ENCODE peak calls at places on chromosomes 13 and 19, in five cellular contexts. L is psoas muscle; Z is esophagus muscularis mucosa; D is H1; O is CD4-positive, CD25-positive, alpha-beta regulatory T cell. J is an unnamed sample. For H3K9me3 and H3K4me1, the result is how much of the 10 kb centered on the place peaks cover.

GRCh38 chr13:99979453-99980200 is 2.0 kb upstream of the ZIC2 start:
- DNase-seq in Z (no peak), O (no peak), D (no peak), L (no peak), J (no peak)

GRCh38 chr13:112874751-112875300 is 94.2 kb upstream of the MCF2L start:
- DNase-seq in D (no peak), Z (no peak), L (no peak), O (no peak), J (no peak)

GRCh38 chr19:10096615-10096963 is 5.9 kb downstream of the ANGPTL6 start:
- DNase-seq in L (peak), O (no peak), D (no peak), Z (no peak), J (no peak)

GRCh38 chr13:21069561-21070004 is 8.2 kb upstream of the LATS2 start:
- DNase-seq in O (no peak), L (no peak), D (no peak), Z (peak), J (peak)

GRCh38 chr13:81395368-81395767 is 1054.4 kb upstream of the SPRY2 start:
- DNase-seq in D (no peak), O (no peak), L (no peak), Z (no peak), J (peak)

GRCh38 chr13:35191883-35192282 is 249.8 kb downstream of the NBEA start:
- DNase-seq in O (no peak), D (no peak), L (no peak), Z (no peak), J (no peak)

GRCh38 chr19:54102421-54103169 is at the start of gene NDUFA3:
- DNase-seq in L (peak), Z (peak), O (peak), D (peak), J (peak)

GRCh38 chr13:30645629-30646028 is 27.9 kb downstream of the USPL1 start:
- DNase-seq in D (no peak), O (no peak), Z (no peak), L (no peak), J (no peak)

GRCh38 chr13:48678316-48678715 is 24.6 kb downstream of the CYSLTR2 start:
- DNase-seq in O (no peak), D (no peak), Z (no peak), L (no peak), J (no peak)

GRCh38 chr13:27919299-27919933 is 384 bp upstream of the PDX1 start:
- DNase-seq in L (no peak), D (no peak), O (no peak), Z (no peak), J (no peak)

GRCh38 chr13:60431108-60431700 is 34.2 kb downstream of the TDRD3 start:
- DNase-seq in O (no peak), D (no peak), Z (no peak), L (no peak), J (peak)

GRCh38 chr13:103762523-103762922 is 696.3 kb upstream of the SLC10A2 start:
- DNase-seq in D (no peak), L (no peak), O (no peak), Z (no peak), J (no peak)

GRCh38 chr19:12833747-12834417 is 497 bp downstream of the RTBDN start:
- DNase-seq in Z (no peak), O (peak), L (no peak), D (no peak), J (peak)

GRCh38 chr13:23378009-23378632 is 55.4 kb downstream of the SACS start:
- DNase-seq in O (no peak), Z (no peak), D (no peak), L (no peak), J (peak)

GRCh38 chr13:23987331-23987730 is 90.0 kb upstream of the C1QTNF9B start:
- DNase-seq in Z (no peak), L (no peak), D (no peak), O (no peak), J (no peak)

GRCh38 chr13:91647361-91647970 is 249.0 kb downstream of the GPC5 start:
- DNase-seq in L (no peak), Z (no peak), D (peak), O (no peak), J (peak)

GRCh38 chr19:6593651-6594416 is 2.9 kb upstream of the CD70 start:
- DNase-seq in L (no peak), Z (no peak), D (no peak), O (no peak), J (no peak)

GRCh38 chr19:12156254-12157058 is at the start of gene ZNF625:
- DNase-seq in D (peak), O (no peak), L (peak), Z (peak), J (peak)

GRCh38 chr19:9321338-9321737 is 2.6 kb upstream of the ZNF559 start:
- DNase-seq in D (no peak), L (no peak), Z (no peak), O (no peak), J (no peak)

GRCh38 chr19:28574212-28574611 is 638.7 kb downstream of the UQCRFS1 start:
- DNase-seq in O (no peak), L (no peak), Z (no peak), D (no peak), J (no peak)

GRCh38 chr13:36819811-36820140 is 754 bp downstream of the RFXAP start:
- DNase-seq in L (no peak), D (no peak), O (peak), Z (no peak), J (peak)

GRCh38 chr13:105918842-105919741 is 616.4 kb downstream of the EFNB2 start:
- DNase-seq in D (no peak), O (no peak), Z (no peak), L (no peak), J (peak)

GRCh38 chr19:33740811-33741396 is 55.8 kb upstream of the KCTD15 start:
- DNase-seq in L (no peak), Z (no peak), D (peak), O (no peak), J (peak)

GRCh38 chr19:10848208-10848843 is at the start of gene C19orf38:
- DNase-seq in L (no peak), Z (no peak), O (no peak), D (no peak), J (no peak)

GRCh38 chr19:3028305-3029069 is 593 bp downstream of the TLE2 start:
- DNase-seq in Z (no peak), D (no peak), L (peak), O (no peak), J (peak)

GRCh38 chr19:55385236-55385748 is 440 bp upstream of the RPL28 start:
- DNase-seq in O (peak), Z (peak), L (peak), D (peak), J (peak)

GRCh38 chr13:77026255-77026782 is 640 bp downstream of the FBXL3 start:
- DNase-seq in Z (peak), O (peak), D (no peak), L (peak), J (peak)

GRCh38 chr13:102555914-102556553 is 40.8 kb upstream of the TPP2 start:
- DNase-seq in D (no peak), L (no peak), O (no peak), Z (no peak), J (peak)

GRCh38 chr19:57570707-57571106 is 8.0 kb downstream of the ZNF416 start:
- DNase-seq in D (no peak), Z (no peak), L (no peak), O (no peak), J (no peak)

GRCh38 chr19:57566396-57567256 is 7.0 kb upstream of the ZNF550 start:
- DNase-seq in D (no peak), O (no peak), L (no peak), Z (no peak), J (no peak)

GRCh38 chr19:57576661-57577060 is 2.0 kb downstream of the ZNF416 start:
- DNase-seq in Z (no peak), D (no peak), O (no peak), L (no peak), J (no peak)

DNA sequence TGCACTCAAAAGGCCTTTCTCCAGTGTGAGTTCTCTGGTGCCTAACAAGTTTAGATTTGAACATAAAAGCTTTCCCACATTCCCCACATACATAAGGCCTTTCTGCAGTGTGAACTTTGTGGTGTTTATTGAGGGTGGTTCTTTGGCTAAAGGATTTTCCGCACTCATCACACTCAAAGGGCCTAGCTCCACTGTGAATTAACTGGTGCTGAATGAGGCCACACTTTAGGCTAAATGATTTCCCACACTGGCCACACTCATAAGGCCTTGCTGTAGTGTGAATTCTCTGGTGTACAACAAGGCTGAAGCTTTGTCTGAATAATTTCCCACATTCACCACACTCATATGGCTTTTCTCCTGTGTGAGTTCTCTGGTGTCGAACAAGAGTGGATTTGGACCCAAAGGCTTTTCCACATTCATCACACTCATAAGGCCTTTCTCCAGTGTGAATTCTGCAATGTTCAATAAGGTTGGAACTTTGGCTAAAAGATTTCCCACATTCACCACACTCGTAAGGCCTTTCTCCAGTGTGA is 6.2 kb downstream of the ZNF416 start:
- DNase-seq in D (no peak), L (no peak), O (no peak), Z (no peak), J (no peak)
- H3K9me3 ChIP-seq in D (half or more), L (half or more), O (half or more), Z (half or more), J (under half)

GRCh38 chr19:30105316-30105715 is 163.3 kb downstream of the URI1 start:
- DNase-seq in O (no peak), L (no peak), Z (no peak), D (no peak), J (no peak)
- H3K4me1 ChIP-seq in O (under half), L (under half), Z (under half), D (under half), J (under half)

DNA sequence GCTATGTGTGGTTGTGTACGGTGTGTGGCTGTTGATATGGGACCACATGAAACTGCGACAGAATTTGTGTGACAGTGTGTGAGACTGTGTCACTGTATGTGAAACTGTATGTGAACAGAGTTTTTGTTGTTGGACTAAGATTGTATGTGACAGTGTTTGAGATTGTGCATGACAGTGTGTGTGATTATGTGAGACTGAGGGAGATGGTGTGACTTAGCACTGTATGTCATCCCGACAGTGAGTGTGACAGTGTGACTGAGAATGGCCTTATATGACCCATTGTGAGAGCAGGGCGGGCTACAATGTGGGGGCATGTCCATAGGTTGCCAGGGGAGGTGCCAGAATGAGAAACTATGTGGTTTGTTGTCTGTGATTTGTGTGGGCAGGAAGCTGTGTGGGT is 930 bp downstream of the ZNF583 start:
- DNase-seq in D (no peak), Z (no peak), O (no peak), L (no peak), J (no peak)
- H3K9me3 ChIP-seq in D (under half), Z (under half), O (under half), L (half or more), J (under half)

DNA sequence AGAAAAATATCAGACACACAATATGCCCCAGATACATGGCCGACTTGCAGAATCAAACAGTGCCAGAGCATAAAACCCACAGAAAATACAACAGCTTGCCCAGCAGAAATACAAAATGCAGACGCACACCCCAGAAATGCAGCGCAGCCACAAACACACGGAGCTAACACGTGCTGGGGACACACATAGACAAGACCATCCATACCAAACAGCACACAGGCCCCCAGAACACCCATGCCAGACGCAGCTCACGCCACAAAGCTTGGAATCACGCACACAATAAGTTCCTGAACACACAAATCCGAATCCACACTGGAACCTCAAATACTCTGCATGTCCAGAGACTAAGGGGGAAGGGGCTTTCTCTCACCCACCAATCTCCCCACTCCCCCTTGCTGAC is 17.1 kb downstream of the CCDC97 start:
- DNase-seq in L (no peak), D (no peak), Z (no peak), O (no peak), J (no peak)
- H3K4me1 ChIP-seq in L (half or more), D (under half), Z (half or more), O (half or more), J (under half)

DNA sequence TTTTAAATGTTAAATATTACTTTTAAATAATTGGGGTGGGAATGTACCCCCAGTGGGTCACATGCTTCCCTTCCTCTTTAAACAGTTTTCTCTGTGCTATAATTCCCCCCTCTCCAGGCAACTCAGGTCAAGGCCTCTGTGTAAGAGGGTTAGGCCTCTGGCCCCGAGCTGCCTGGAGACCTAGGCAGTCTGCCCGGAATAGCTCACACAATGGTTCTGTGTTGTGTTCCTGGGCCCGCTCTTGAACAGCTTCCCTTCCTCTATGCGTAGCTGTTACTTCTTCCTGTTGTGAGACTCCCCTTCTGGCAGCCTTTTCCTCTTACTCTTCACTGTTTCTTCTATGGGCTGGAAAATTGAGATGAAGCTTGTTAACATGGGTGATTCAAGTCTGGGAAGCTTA is 14.8 kb upstream of the ZNF492 start:
- DNase-seq in Z (no peak), L (no peak), D (no peak), O (no peak), J (no peak)
- H3K9me3 ChIP-seq in Z (under half), L (under half), D (half or more), O (under half), J (under half)

DNA sequence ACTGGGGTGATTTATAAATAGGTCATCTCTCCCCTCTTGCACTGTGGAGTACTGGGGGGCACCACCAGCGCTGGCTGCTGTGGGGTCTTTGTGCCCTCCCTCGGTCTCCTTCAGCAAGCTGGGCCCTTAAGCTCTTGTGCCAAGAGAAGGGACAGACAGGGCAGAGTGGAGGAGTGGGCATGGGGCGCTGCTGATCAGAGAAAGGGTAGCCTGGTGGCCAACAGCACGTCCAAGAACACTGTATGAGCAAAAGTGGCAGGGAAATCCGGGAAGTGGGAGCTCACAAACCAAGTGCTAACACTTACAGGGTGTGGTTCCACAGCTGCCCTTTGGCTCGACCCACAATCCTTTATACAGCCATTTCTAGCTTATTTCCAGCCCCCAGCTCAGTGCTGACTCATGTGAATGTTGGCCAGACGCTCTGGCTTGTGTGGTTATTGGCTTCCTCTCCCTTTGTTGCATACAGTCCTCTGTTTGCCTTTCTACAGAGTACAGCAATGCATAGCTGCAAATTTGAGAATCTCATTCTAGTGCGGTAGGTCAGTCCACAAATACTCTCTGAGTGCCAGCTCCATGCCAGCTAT is 298.8 kb downstream of the SHISA2 start:
- DNase-seq in O (no peak), D (no peak), Z (no peak), L (peak), J (peak)
- H3K4me1 ChIP-seq in O (under half), D (under half), Z (under half), L (under half), J (under half)

DNA sequence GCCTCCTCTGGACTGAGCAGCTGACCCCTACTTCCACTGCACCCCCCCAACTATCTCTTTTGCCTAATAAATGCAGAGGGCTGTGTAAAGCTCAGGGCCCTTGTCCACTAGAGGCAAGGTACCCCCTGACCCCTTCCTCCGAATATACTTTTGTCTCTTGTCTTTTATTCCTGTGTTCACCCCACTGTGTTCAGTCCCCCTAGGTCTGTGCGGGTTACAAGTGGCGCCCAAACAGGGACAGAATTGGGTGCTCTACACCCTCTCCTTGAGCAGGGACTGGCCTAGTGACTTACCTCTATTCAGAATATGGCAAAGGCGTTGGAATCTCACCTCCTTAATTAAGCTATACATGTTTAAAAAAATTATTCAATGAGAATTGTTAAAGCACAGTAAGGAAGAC is 15.0 kb downstream of the ZNF350 start:
- DNase-seq in L (no peak), Z (no peak), D (no peak), O (no peak), J (no peak)
- H3K9me3 ChIP-seq in L (half or more), Z (half or more), D (half or more), O (half or more), J (under half)

GRCh38 chr13:98525452-98525851 is 51.5 kb downstream of the STK24 start:
- DNase-seq in D (no peak), O (no peak), Z (no peak), L (no peak), J (no peak)
- H3K4me1 ChIP-seq in D (under half), O (half or more), Z (half or more), L (half or more), J (under half)

J was measured in small intestine.